ENCODE peak calls at places on chromosomes 16 and 17, in six cellular contexts. Z, T, I, R, A and D are unnamed samples.

GRCh38 chr16:68520649-68521086 is 18.4 kb upstream of the ZFP90 start:
- DNase-seq in R (peak; percentile 95), Z (peak; percentile 81), T (peak; percentile 95), A (peak; percentile 89), I (peak; percentile 89), D (peak; percentile 87)

GRCh38 chr16:29308644-29309546 is 97.6 kb downstream of the NPIPB11 start:
- DNase-seq in T (no peak), A (no peak), R (no peak), I (no peak), Z (no peak), D (no peak)

GRCh38 chr17:48544356-48545021 is 420 bp downstream of the HOXB2 start:
- DNase-seq in T (peak; percentile 70), I (peak; percentile 79), Z (no peak), A (no peak), R (no peak), D (no peak)

GRCh38 chr17:75130632-75131277 is 787 bp downstream of the NT5C start:
- DNase-seq in A (peak; percentile 68), I (peak; percentile 84), T (peak; percentile 75), R (peak; percentile 81), Z (peak; percentile 69), D (peak; percentile 71)

GRCh38 chr17:51860934-51861561 is 297.5 kb downstream of the CA10 start:
- DNase-seq in T (peak; percentile 60), R (peak; percentile 7), A (peak; percentile 44), I (peak; percentile 19), Z (peak; percentile 18), D (peak; percentile 53)

GRCh38 chr16:30151091-30151490 is 28.1 kb upstream of the MAPK3 start:
- DNase-seq in T (no peak), R (no peak), I (no peak), Z (no peak), A (no peak), D (no peak)

GRCh38 chr16:88468289-88469129 is 15.4 kb downstream of the ZFPM1 start:
- DNase-seq in T (peak; percentile 90), I (peak; percentile 92), Z (peak; percentile 56), R (peak; percentile 76), A (peak; percentile 67), D (peak; percentile 87)

GRCh38 chr16:79664407-79664806 is 63.9 kb upstream of the MAF start:
- DNase-seq in Z (no peak), A (no peak), R (no peak), I (no peak), T (no peak), D (no peak)

GRCh38 chr17:72151565-72152391 is 31.0 kb downstream of the SOX9 start:
- DNase-seq in Z (peak; percentile 97), T (peak; percentile 18), A (peak; percentile 97), I (peak; percentile 33), R (peak; percentile 99), D (no peak)

GRCh38 chr16:8855051-8855786 is 13.6 kb downstream of the CARHSP1 start:
- DNase-seq in Z (no peak), T (no peak), I (peak; percentile 31), R (no peak), A (no peak), D (no peak)

GRCh38 chr17:45190503-45191282 is 29.0 kb downstream of the HEXIM2 start:
- DNase-seq in I (no peak), R (no peak), Z (no peak), A (no peak), T (no peak), D (no peak)

GRCh38 chr16:55474821-55475220 is 4.2 kb upstream of the MMP2 start:
- DNase-seq in R (no peak), T (no peak), A (no peak), Z (no peak), I (no peak), D (no peak)

GRCh38 chr16:78563905-78564304 is 464.5 kb downstream of the WWOX start:
- DNase-seq in I (no peak), A (no peak), Z (no peak), R (no peak), T (no peak), D (no peak)

GRCh38 chr17:75853410-75853809 is 1.7 kb downstream of the WBP2 start:
- DNase-seq in R (no peak), Z (no peak), I (no peak), A (no peak), T (no peak), D (no peak)

GRCh38 chr16:73714976-73715375 is 581.6 kb upstream of the PSMD7 start:
- DNase-seq in I (no peak), R (no peak), T (no peak), Z (no peak), A (no peak), D (no peak)

GRCh38 chr16:685967-686366 is 1.8 kb upstream of the JMJD8 start:
- DNase-seq in T (peak; percentile 70), I (peak; percentile 52), A (peak; percentile 41), Z (no peak), R (no peak), D (peak; percentile 56)

GRCh38 chr17:32019228-32019627 is 12.0 kb downstream of the LRRC37B start:
- DNase-seq in R (no peak), T (no peak), I (no peak), A (no peak), Z (no peak), D (no peak)

GRCh38 chr16:89149386-89149785 is 22.2 kb upstream of the CDH15 start:
- DNase-seq in A (no peak), R (no peak), T (no peak), I (no peak), Z (no peak), D (peak; percentile 33)

GRCh38 chr17:81317992-81318391 is 22.9 kb upstream of the SLC38A10 start:
- DNase-seq in R (no peak), A (no peak), I (no peak), T (peak; percentile 67), Z (no peak), D (no peak)

GRCh38 chr17:81514735-81515529 is 2.3 kb upstream of the ACTG1 start:
- DNase-seq in A (peak; percentile 73), Z (peak; percentile 71), R (peak; percentile 75), T (peak; percentile 74), I (peak; percentile 51), D (peak; percentile 69)

GRCh38 chr17:81294512-81295030 is 536 bp downstream of the SLC38A10 start:
- DNase-seq in R (peak; percentile 53), I (peak; percentile 54), T (no peak), A (no peak), Z (no peak), D (peak; percentile 51)

GRCh38 chr17:6429266-6429665 is 5.7 kb downstream of the AIPL1 start:
- DNase-seq in R (no peak), A (no peak), I (no peak), Z (no peak), T (no peak), D (no peak)
- TF ChIP-seq CTCF in R (no peak), A (no peak), I (no peak), Z (no peak), T (no peak), D (no peak)

GRCh38 chr17:42422412-42422957 is 571 bp downstream of the CAVIN1 start:
- DNase-seq in A (no peak), I (peak; percentile 66), R (no peak), T (peak; percentile 53), Z (no peak), D (peak; percentile 21)
- TF ChIP-seq MAX in A (peak; percentile 75), I (peak; percentile 30), R (no peak), T (peak; percentile 41), Z (no peak), D (no peak)

GRCh38 chr17:39674179-39674578 is 5.9 kb downstream of the PNMT start:
- DNase-seq in T (no peak), I (no peak), R (no peak), A (no peak), Z (no peak), D (peak; percentile 62)

GRCh38 chr17:39673335-39674081 is 5.3 kb downstream of the PNMT start:
- DNase-seq in A (no peak), I (no peak), T (no peak), R (no peak), Z (no peak), D (no peak)

GRCh38 chr17:39670746-39671145 is 2.5 kb downstream of the PNMT start:
- DNase-seq in R (no peak), I (no peak), T (no peak), A (no peak), Z (no peak), D (no peak)

GRCh38 chr17:39671651-39672521 is 3.6 kb downstream of the PNMT start:
- DNase-seq in R (peak; percentile 82), I (peak; percentile 72), T (peak; percentile 80), A (peak; percentile 67), Z (peak; percentile 18), D (peak; percentile 67)

GRCh38 chr17:39672522-39673334 is 4.5 kb downstream of the PNMT start:
- DNase-seq in R (no peak), T (no peak), I (no peak), Z (no peak), A (no peak), D (no peak)
- TF ChIP-seq CTCF in R (no peak), T (peak; percentile 5), I (no peak), Z (no peak), A (peak; percentile 14), D (no peak)

GRCh38 chr17:80109066-80109618 is 7.8 kb downstream of the GAA start:
- DNase-seq in R (no peak), A (no peak), T (peak; percentile 4), Z (no peak), I (no peak), D (no peak)

GRCh38 chr17:80111702-80112470 is 10.5 kb downstream of the GAA start:
- DNase-seq in I (no peak), Z (no peak), A (no peak), T (peak; percentile 41), R (peak; percentile 36), D (no peak)

GRCh38 chr17:80109713-80110446 is 8.5 kb downstream of the GAA start:
- DNase-seq in R (no peak), Z (no peak), A (no peak), I (no peak), T (peak; percentile 9), D (no peak)

GRCh38 chr17:80110927-80111701 is 9.7 kb downstream of the GAA start:
- DNase-seq in A (no peak), I (no peak), T (peak; percentile 9), Z (no peak), R (no peak), D (no peak)

GRCh38 chr17:80110447-80110812 is 9.0 kb downstream of the GAA start:
- DNase-seq in A (no peak), Z (no peak), R (no peak), I (no peak), T (peak; percentile 2), D (no peak)
- TF ChIP-seq MAX in A (no peak), Z (no peak), R (no peak), I (no peak), T (no peak), D (no peak)

DNA sequence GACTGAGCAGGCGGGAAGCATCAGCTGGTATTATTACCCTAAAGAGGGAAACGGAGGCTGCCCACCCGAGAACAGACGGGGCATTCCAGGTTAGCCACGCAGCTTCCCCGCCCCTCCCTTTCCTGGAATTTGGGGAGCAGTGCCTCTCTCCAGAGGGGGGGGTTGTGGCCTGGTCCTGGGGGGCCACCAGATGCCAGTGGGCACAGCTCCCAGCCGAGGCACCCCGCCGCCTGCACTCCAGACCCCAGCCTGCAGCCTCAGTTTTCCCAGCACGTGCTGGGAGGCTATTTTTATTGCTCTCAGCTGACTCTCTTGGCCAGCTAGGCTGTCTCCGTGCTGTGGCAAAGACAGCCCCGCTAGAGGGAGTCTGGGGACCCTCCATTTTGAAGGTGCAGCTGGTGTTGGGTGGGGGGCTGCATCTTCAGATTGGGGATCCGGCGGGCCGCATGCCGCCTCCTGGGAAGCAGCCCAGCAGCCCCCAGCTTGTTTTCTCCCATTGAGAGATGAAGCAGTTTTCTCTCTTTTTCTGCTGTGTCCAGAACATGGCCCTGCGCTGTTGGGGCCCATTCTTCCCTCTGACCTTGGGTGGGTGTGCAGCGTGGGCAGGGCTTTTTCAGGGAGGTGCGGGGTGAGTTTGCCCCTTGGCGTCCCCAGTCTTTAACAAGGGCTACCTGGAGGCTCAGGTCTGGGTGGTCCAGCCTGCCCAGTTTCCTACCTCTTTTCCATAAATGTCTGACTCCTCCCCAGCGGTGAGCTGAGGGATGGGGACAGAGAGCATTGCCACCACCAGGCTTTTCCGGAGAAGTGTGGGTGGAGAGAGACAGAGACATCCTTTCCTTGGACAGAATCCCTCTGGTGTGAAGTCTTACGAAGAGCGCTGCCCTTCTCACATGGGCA is 62.5 kb upstream of the GSE1 start:
- DNase-seq in T (no peak), Z (no peak), R (no peak), A (no peak), I (peak; percentile 49), D (no peak)
- TF ChIP-seq CTCF in T (no peak), Z (no peak), R (no peak), A (peak; percentile 37), I (peak; percentile 19), D (no peak)